ENCODE peak calls at places on chromosome 18, in four cellular contexts. Y is iPS DF 19.7, H is LoVo, L is A549. Q is an unnamed sample.

GRCh38 chr18:32922951-32923430 is 150.2 kb upstream of the KLHL14 start:
- DNase-seq in Y (no peak), H (no peak), L (no peak), Q (no peak)

GRCh38 chr18:49880656-49881055 is 67.3 kb upstream of the ACAA2 start:
- DNase-seq in Y (no peak), H (no peak), L (no peak), Q (no peak)

GRCh38 chr18:22344908-22345670 is 72.6 kb downstream of the CTAGE1 start:
- DNase-seq in Y (no peak), H (peak; percentile 38), L (no peak), Q (no peak)

GRCh38 chr18:3321133-3321812 is 59.3 kb downstream of the MYL12B start:
- DNase-seq in Y (no peak), H (peak; percentile 64), L (peak; percentile 70), Q (no peak)

GRCh38 chr18:10290244-10291240 is 163.9 kb upstream of the APCDD1 start:
- DNase-seq in Y (no peak), H (no peak), L (no peak), Q (peak; percentile 55)

GRCh38 chr18:37533647-37534565 is 31.7 kb downstream of the CELF4 start:
- DNase-seq in Y (no peak), H (no peak), L (no peak), Q (no peak)

GRCh38 chr18:42536442-42536841 is 579.0 kb downstream of the RIT2 start:
- DNase-seq in Y (no peak), H (no peak), L (no peak), Q (no peak)

GRCh38 chr18:8188196-8188595 is 421.0 kb upstream of the RAB12 start:
- DNase-seq in Y (no peak), H (no peak), L (no peak), Q (no peak)

GRCh38 chr18:54616220-54616848 is 25.3 kb downstream of the DYNAP start:
- DNase-seq in Y (no peak), H (no peak), L (no peak), Q (no peak)

GRCh38 chr18:55510809-55511208 is 77.2 kb downstream of the TCF4 start:
- DNase-seq in Y (no peak), H (no peak), L (no peak), Q (no peak)

GRCh38 chr18:10062292-10062940 is 148.6 kb downstream of the VAPA start:
- DNase-seq in Y (no peak), H (no peak), L (no peak), Q (no peak)

GRCh38 chr18:61870151-61870550 is 22.7 kb downstream of the RNF152 start:
- DNase-seq in Y (no peak), H (no peak), L (no peak), Q (no peak)

GRCh38 chr18:79402977-79403722 is 7.4 kb downstream of the NFATC1 start:
- DNase-seq in Y (no peak), H (no peak), L (no peak), Q (no peak)

GRCh38 chr18:77634495-77634894 is 384.8 kb downstream of the GALR1 start:
- DNase-seq in Y (no peak), H (no peak), L (no peak), Q (no peak)

GRCh38 chr18:13375302-13376255 is 157.0 kb downstream of the LDLRAD4 start:
- DNase-seq in Y (no peak), H (peak; percentile 26), L (peak; percentile 61), Q (peak; percentile 79)

GRCh38 chr18:31206787-31207381 is 44.2 kb upstream of the DSC1 start:
- DNase-seq in Y (no peak), H (peak; percentile 98), L (peak; percentile 87), Q (peak; percentile 86)

GRCh38 chr18:45974088-45974536 is 7.0 kb upstream of the EPG5 start:
- DNase-seq in Y (no peak), H (peak; percentile 66), L (peak; percentile 74), Q (peak; percentile 55)

GRCh38 chr18:30971338-30971956 is 71.1 kb downstream of the DSC3 start:
- DNase-seq in Y (no peak), H (peak; percentile 58), L (peak; percentile 16), Q (no peak)

GRCh38 chr18:76452357-76452756 is 42.7 kb downstream of the ZNF516 start:
- DNase-seq in Y (no peak), H (no peak), L (no peak), Q (no peak)

GRCh38 chr18:45107425-45107824 is 426.7 kb downstream of the SETBP1 start:
- DNase-seq in Y (no peak), H (no peak), L (no peak), Q (no peak)

GRCh38 chr18:10923671-10924070 is 225.7 kb downstream of the PIEZO2 start:
- DNase-seq in Y (no peak), H (no peak), L (no peak), Q (no peak)

GRCh38 chr18:24964213-24964612 is 387.8 kb downstream of the ZNF521 start:
- DNase-seq in Y (peak; percentile 25), H (peak; percentile 3), L (no peak), Q (no peak)

GRCh38 chr18:2971741-2972552 is 41.0 kb downstream of the LPIN2 start:
- DNase-seq in Y (no peak), H (no peak), L (no peak), Q (peak; percentile 85)

GRCh38 chr18:79570266-79571201 is 109.1 kb upstream of the CTDP1 start:
- DNase-seq in Y (no peak), H (no peak), L (no peak), Q (peak; percentile 55)

GRCh38 chr18:9558397-9559064 is 55.8 kb downstream of the PPP4R1 start:
- DNase-seq in Y (no peak), H (no peak), L (no peak), Q (no peak)

GRCh38 chr18:77012120-77012519 is 120.5 kb downstream of the MBP start:
- DNase-seq in Y (no peak), H (no peak), L (no peak), Q (no peak)

GRCh38 chr18:38944446-38945024 is 1378.9 kb upstream of the CELF4 start:
- DNase-seq in Y (no peak), H (no peak), L (no peak), Q (no peak)